ENCODE peak calls at places on chromosomes 16 and 17, in seven cellular contexts. One of them, this sample, is unnamed.

GRCh38 chr16:1923299-1924034 is 5.3 kb upstream of the HS3ST6 start:
- DNase-seq in AG09319: peak; percentile 43
- DNase-seq in WTC11: peak; percentile 66
- DNase-seq in endothelial cell: no peak
- DNase-seq in heart right ventricle: no peak
- DNase-seq in Calu3: peak; percentile 60
- DNase-seq in GM20000: no peak
- DNase-seq in this sample: no peak

GRCh38 chr16:71351558-71351901 is 7.0 kb upstream of the CALB2 start:
- DNase-seq in AG09319: no peak
- DNase-seq in WTC11: no peak
- DNase-seq in endothelial cell: no peak
- DNase-seq in heart right ventricle: no peak
- DNase-seq in Calu3: peak; percentile 43
- DNase-seq in GM20000: no peak
- DNase-seq in this sample: no peak

GRCh38 chr17:38728290-38728831 is 1.8 kb upstream of the CISD3 start:
- DNase-seq in AG09319: no peak
- DNase-seq in WTC11: no peak
- DNase-seq in endothelial cell: no peak
- DNase-seq in heart right ventricle: no peak
- DNase-seq in Calu3: no peak
- DNase-seq in GM20000: no peak
- DNase-seq in this sample: no peak

GRCh38 chr17:52517176-52517575 is 358.7 kb upstream of the CA10 start:
- DNase-seq in AG09319: no peak
- DNase-seq in WTC11: no peak
- DNase-seq in endothelial cell: no peak
- DNase-seq in heart right ventricle: no peak
- DNase-seq in Calu3: no peak
- DNase-seq in GM20000: no peak
- DNase-seq in this sample: no peak

GRCh38 chr17:55601874-55602364 is 90.7 kb upstream of the SMIM36 start:
- DNase-seq in AG09319: no peak
- DNase-seq in WTC11: peak; percentile 21
- DNase-seq in endothelial cell: peak; percentile 33
- DNase-seq in heart right ventricle: no peak
- DNase-seq in Calu3: peak; percentile 44
- DNase-seq in GM20000: peak; percentile 36
- DNase-seq in this sample: peak; percentile 37

GRCh38 chr16:75380870-75381269 is 52.4 kb downstream of the CFDP1 start:
- DNase-seq in AG09319: no peak
- DNase-seq in WTC11: no peak
- DNase-seq in endothelial cell: no peak
- DNase-seq in heart right ventricle: no peak
- DNase-seq in Calu3: no peak
- DNase-seq in GM20000: no peak
- DNase-seq in this sample: no peak

GRCh38 chr16:1188781-1189189 is 35.9 kb downstream of the CACNA1H start:
- DNase-seq in AG09319: no peak
- DNase-seq in WTC11: peak; percentile 79
- DNase-seq in endothelial cell: peak; percentile 79
- DNase-seq in heart right ventricle: peak; percentile 45
- DNase-seq in Calu3: peak; percentile 73
- DNase-seq in GM20000: peak; percentile 81
- DNase-seq in this sample: peak; percentile 78

GRCh38 chr17:64147110-64148016 is 17.4 kb upstream of the ERN1 start:
- DNase-seq in AG09319: no peak
- DNase-seq in WTC11: no peak
- DNase-seq in endothelial cell: no peak
- DNase-seq in heart right ventricle: no peak
- DNase-seq in Calu3: no peak
- DNase-seq in GM20000: no peak
- DNase-seq in this sample: no peak

GRCh38 chr16:15770107-15770506 is 86.7 kb downstream of the MYH11 start:
- DNase-seq in AG09319: no peak
- DNase-seq in WTC11: no peak
- DNase-seq in endothelial cell: no peak
- DNase-seq in heart right ventricle: peak; percentile 68
- DNase-seq in Calu3: no peak
- DNase-seq in GM20000: no peak
- DNase-seq in this sample: no peak

GRCh38 chr16:11254913-11255736 is 879 bp downstream of the SOCS1 start:
- DNase-seq in AG09319: no peak
- DNase-seq in WTC11: no peak
- DNase-seq in endothelial cell: peak; percentile 54
- DNase-seq in heart right ventricle: no peak
- DNase-seq in Calu3: peak; percentile 25
- DNase-seq in GM20000: peak; percentile 73
- DNase-seq in this sample: peak; percentile 69
- TF ChIP-seq CTCF in AG09319: no peak
- TF ChIP-seq CTCF in WTC11: no peak
- TF ChIP-seq CTCF in endothelial cell: no peak
- TF ChIP-seq CTCF in heart right ventricle: no peak
- TF ChIP-seq CTCF in Calu3: no peak
- TF ChIP-seq CTCF in GM20000: peak; percentile 28
- TF ChIP-seq CTCF in this sample: peak; percentile 46

GRCh38 chr17:81566461-81567126 is 14.4 kb upstream of the FAAP100 start:
- DNase-seq in AG09319: no peak
- DNase-seq in WTC11: no peak
- DNase-seq in endothelial cell: peak; percentile 28
- DNase-seq in heart right ventricle: peak; percentile 58
- DNase-seq in Calu3: peak; percentile 69
- DNase-seq in GM20000: no peak
- DNase-seq in this sample: no peak
- TF ChIP-seq CTCF in AG09319: no peak
- TF ChIP-seq CTCF in WTC11: no peak
- TF ChIP-seq CTCF in endothelial cell: no peak
- TF ChIP-seq CTCF in heart right ventricle: no peak
- TF ChIP-seq CTCF in Calu3: no peak
- TF ChIP-seq CTCF in GM20000: no peak
- TF ChIP-seq CTCF in this sample: no peak

DNA sequence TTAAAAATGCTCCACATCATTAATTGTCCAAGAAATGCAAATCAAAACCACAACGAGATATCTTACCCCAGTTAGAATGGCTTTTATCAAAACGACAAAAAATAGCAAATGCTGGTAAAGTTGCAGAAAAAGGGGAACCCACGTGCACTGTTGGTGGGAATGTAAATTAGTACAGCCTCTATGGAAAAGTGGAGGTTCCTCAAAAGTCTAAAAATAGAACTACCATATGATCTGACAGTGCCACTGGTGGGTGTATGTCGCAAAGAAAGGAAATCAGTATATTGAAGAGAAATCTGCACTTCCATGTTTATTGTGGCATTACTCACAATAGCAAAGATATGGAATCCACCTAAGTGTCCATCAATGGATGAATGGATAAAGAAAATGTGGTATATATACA is 38.2 kb upstream of the ZFHX3 start:
- DNase-seq in AG09319: no peak
- DNase-seq in WTC11: no peak
- DNase-seq in endothelial cell: no peak
- DNase-seq in heart right ventricle: no peak
- DNase-seq in Calu3: no peak
- DNase-seq in GM20000: no peak
- DNase-seq in this sample: no peak
- TF ChIP-seq CTCF in AG09319: no peak
- TF ChIP-seq CTCF in WTC11: no peak
- TF ChIP-seq CTCF in endothelial cell: no peak
- TF ChIP-seq CTCF in heart right ventricle: no peak
- TF ChIP-seq CTCF in Calu3: no peak
- TF ChIP-seq CTCF in GM20000: no peak
- TF ChIP-seq CTCF in this sample: no peak

DNA sequence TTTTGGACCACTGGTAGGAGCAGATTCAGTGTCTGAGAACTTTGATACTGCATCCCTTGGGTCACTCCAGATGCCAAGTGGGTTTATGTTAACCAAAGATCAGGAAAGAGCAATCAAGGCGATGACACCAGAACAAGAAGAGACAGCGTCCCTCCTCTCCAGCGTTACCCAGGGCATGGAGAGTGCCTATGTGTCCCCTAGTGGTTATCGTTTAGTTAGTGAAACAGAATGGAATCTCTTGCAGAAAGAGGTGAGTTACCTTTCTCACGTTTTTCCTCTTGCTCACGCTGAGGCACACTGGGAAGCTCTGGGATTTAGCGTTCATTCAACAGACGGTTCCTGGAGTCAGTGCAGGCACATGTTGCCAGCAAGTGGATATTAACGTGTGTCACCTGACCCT is 58.0 kb downstream of the NUP88 start:
- DNase-seq in AG09319: no peak
- DNase-seq in WTC11: no peak
- DNase-seq in endothelial cell: no peak
- DNase-seq in heart right ventricle: no peak
- DNase-seq in Calu3: no peak
- DNase-seq in GM20000: no peak
- DNase-seq in this sample: no peak
- TF ChIP-seq CTCF in AG09319: no peak
- TF ChIP-seq CTCF in WTC11: no peak
- TF ChIP-seq CTCF in endothelial cell: no peak
- TF ChIP-seq CTCF in heart right ventricle: no peak
- TF ChIP-seq CTCF in Calu3: no peak
- TF ChIP-seq CTCF in GM20000: no peak
- TF ChIP-seq CTCF in this sample: no peak

GRCh38 chr17:75661531-75661930 is 5.4 kb downstream of the RECQL5 start:
- DNase-seq in AG09319: no peak
- DNase-seq in WTC11: no peak
- DNase-seq in endothelial cell: no peak
- DNase-seq in heart right ventricle: no peak
- DNase-seq in Calu3: no peak
- DNase-seq in GM20000: no peak
- DNase-seq in this sample: no peak
- TF ChIP-seq CTCF in AG09319: no peak
- TF ChIP-seq CTCF in WTC11: no peak
- TF ChIP-seq CTCF in endothelial cell: no peak
- TF ChIP-seq CTCF in heart right ventricle: no peak
- TF ChIP-seq CTCF in Calu3: no peak
- TF ChIP-seq CTCF in GM20000: no peak
- TF ChIP-seq CTCF in this sample: no peak

GRCh38 chr16:72458035-72458434 is 286.1 kb upstream of the PMFBP1 start:
- DNase-seq in AG09319: no peak
- DNase-seq in WTC11: no peak
- DNase-seq in endothelial cell: no peak
- DNase-seq in heart right ventricle: no peak
- DNase-seq in Calu3: no peak
- DNase-seq in GM20000: no peak
- DNase-seq in this sample: no peak

GRCh38 chr16:72457243-72457925 is 285.4 kb upstream of the PMFBP1 start:
- DNase-seq in AG09319: no peak
- DNase-seq in WTC11: no peak
- DNase-seq in endothelial cell: no peak
- DNase-seq in heart right ventricle: no peak
- DNase-seq in Calu3: no peak
- DNase-seq in GM20000: no peak
- DNase-seq in this sample: no peak

GRCh38 chr16:72455743-72456659 is 284.0 kb upstream of the PMFBP1 start:
- DNase-seq in AG09319: no peak
- DNase-seq in WTC11: no peak
- DNase-seq in endothelial cell: no peak
- DNase-seq in heart right ventricle: no peak
- DNase-seq in Calu3: peak; percentile 83
- DNase-seq in GM20000: no peak
- DNase-seq in this sample: no peak
- TF ChIP-seq CTCF in AG09319: no peak
- TF ChIP-seq CTCF in WTC11: no peak
- TF ChIP-seq CTCF in endothelial cell: no peak
- TF ChIP-seq CTCF in heart right ventricle: no peak
- TF ChIP-seq CTCF in Calu3: no peak
- TF ChIP-seq CTCF in GM20000: no peak
- TF ChIP-seq CTCF in this sample: no peak

GRCh38 chr17:28807925-28808641 is 34.5 kb downstream of the FAM222B start:
- DNase-seq in AG09319: peak; percentile 70
- DNase-seq in WTC11: no peak
- DNase-seq in endothelial cell: no peak
- DNase-seq in heart right ventricle: no peak
- DNase-seq in Calu3: peak; percentile 21
- DNase-seq in GM20000: no peak
- DNase-seq in this sample: no peak
- TF ChIP-seq CTCF in AG09319: no peak
- TF ChIP-seq CTCF in WTC11: no peak
- TF ChIP-seq CTCF in endothelial cell: no peak
- TF ChIP-seq CTCF in heart right ventricle: no peak
- TF ChIP-seq CTCF in Calu3: no peak
- TF ChIP-seq CTCF in GM20000: no peak
- TF ChIP-seq CTCF in this sample: no peak

GRCh38 chr16:77191259-77191969 is 424 bp downstream of the MON1B start:
- DNase-seq in AG09319: no peak
- DNase-seq in WTC11: no peak
- DNase-seq in endothelial cell: no peak
- DNase-seq in heart right ventricle: peak; percentile 29
- DNase-seq in Calu3: no peak
- DNase-seq in GM20000: peak; percentile 57
- DNase-seq in this sample: no peak

GRCh38 chr16:77194295-77195231 is 3.6 kb downstream of the MON1B start:
- DNase-seq in AG09319: no peak
- DNase-seq in WTC11: no peak
- DNase-seq in endothelial cell: no peak
- DNase-seq in heart right ventricle: no peak
- DNase-seq in Calu3: no peak
- DNase-seq in GM20000: no peak
- DNase-seq in this sample: no peak

GRCh38 chr16:77193377-77193776 is 2.4 kb downstream of the MON1B start:
- DNase-seq in AG09319: no peak
- DNase-seq in WTC11: no peak
- DNase-seq in endothelial cell: no peak
- DNase-seq in heart right ventricle: no peak
- DNase-seq in Calu3: no peak
- DNase-seq in GM20000: no peak
- DNase-seq in this sample: no peak

GRCh38 chr16:77190190-77190477 is 856 bp upstream of the MON1B start:
- DNase-seq in AG09319: no peak
- DNase-seq in WTC11: no peak
- DNase-seq in endothelial cell: no peak
- DNase-seq in heart right ventricle: no peak
- DNase-seq in Calu3: no peak
- DNase-seq in GM20000: no peak
- DNase-seq in this sample: no peak

DNA sequence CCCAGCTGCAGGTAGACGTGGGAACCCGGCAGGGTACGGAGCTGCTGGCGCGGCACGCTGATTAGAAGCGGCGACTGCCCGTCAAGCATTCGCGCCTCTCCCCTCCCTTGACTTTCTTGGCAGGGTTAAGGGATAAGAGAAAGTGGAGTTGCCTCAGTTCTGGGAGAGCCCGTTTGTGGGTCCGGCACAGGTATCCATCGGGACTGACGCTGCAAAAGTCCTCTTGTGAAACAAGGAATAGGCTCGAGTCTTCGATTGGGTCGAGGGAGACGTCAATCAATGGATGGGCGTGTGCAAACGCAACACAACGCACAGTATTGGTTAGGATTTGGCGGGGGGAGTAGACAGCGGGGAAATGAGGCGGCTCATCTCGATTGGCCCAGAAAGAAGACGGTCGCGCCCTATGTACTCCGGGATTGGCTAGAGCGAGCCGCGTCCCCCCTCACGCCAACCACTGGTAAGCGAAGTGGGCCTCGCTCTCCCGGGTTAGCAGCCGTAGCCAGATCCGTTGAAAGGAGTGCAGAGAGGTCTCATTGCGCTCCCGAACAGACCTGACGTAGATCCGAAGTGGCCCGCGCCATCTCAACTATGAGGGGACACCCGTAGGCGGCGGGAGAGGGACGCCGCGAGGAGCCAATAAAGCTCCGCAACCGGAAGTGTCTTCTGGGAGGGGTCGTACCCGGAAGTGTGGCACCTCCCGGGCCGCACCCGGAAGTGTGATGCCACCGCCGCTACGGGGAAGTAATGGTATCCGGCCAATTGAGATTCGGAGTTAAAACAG is at the start of gene MON1B:
- DNase-seq in AG09319: peak; percentile 98
- DNase-seq in WTC11: peak; percentile 95
- DNase-seq in endothelial cell: peak; percentile 89
- DNase-seq in heart right ventricle: peak; percentile 98
- DNase-seq in Calu3: peak; percentile 97
- DNase-seq in GM20000: peak; percentile 96
- DNase-seq in this sample: peak; percentile 96
- TF ChIP-seq CTCF in AG09319: no peak
- TF ChIP-seq CTCF in WTC11: no peak
- TF ChIP-seq CTCF in endothelial cell: no peak
- TF ChIP-seq CTCF in heart right ventricle: no peak
- TF ChIP-seq CTCF in Calu3: no peak
- TF ChIP-seq CTCF in GM20000: no peak
- TF ChIP-seq CTCF in this sample: no peak